ENCODE peak calls at places on chromosomes 2 and 18, in four cellular contexts. One of them, this sample, is unnamed.

GRCh38 chr2:159713691-159714585 is 1.6 kb downstream of the MARCHF7 start:
- DNase-seq in A172: peak
- DNase-seq in AG20443: peak
- DNase-seq in activated naive CD4-positive, alpha-beta T cell treated with anti-CD3 and anti-CD28 coated beads for 36 hours: no peak
- DNase-seq in this sample: peak

GRCh38 chr2:239026711-239027430 is 179.0 kb downstream of the TWIST2 start:
- DNase-seq in AG20443: no peak
- DNase-seq in A172: no peak
- DNase-seq in activated naive CD4-positive, alpha-beta T cell treated with anti-CD3 and anti-CD28 coated beads for 36 hours: no peak
- DNase-seq in this sample: no peak

GRCh38 chr2:235390108-235390815 is 103.6 kb upstream of the AGAP1 start:
- DNase-seq in activated naive CD4-positive, alpha-beta T cell treated with anti-CD3 and anti-CD28 coated beads for 36 hours: peak
- DNase-seq in A172: peak
- DNase-seq in AG20443: no peak
- DNase-seq in this sample: peak

GRCh38 chr2:174004900-174005605 is 39.9 kb upstream of the SP3 start:
- DNase-seq in activated naive CD4-positive, alpha-beta T cell treated with anti-CD3 and anti-CD28 coated beads for 36 hours: peak
- DNase-seq in A172: peak
- DNase-seq in AG20443: peak
- DNase-seq in this sample: no peak

GRCh38 chr18:69948919-69949537 is 1.4 kb upstream of the CD226 start:
- DNase-seq in AG20443: no peak
- DNase-seq in activated naive CD4-positive, alpha-beta T cell treated with anti-CD3 and anti-CD28 coated beads for 36 hours: peak
- DNase-seq in A172: no peak
- DNase-seq in this sample: no peak

GRCh38 chr2:108987111-108987510 is 1.9 kb downstream of the EDAR start:
- DNase-seq in A172: no peak
- DNase-seq in AG20443: no peak
- DNase-seq in activated naive CD4-positive, alpha-beta T cell treated with anti-CD3 and anti-CD28 coated beads for 36 hours: peak
- DNase-seq in this sample: no peak

GRCh38 chr2:121279476-121279875 is 5.5 kb downstream of the TFCP2L1 start:
- DNase-seq in A172: no peak
- DNase-seq in activated naive CD4-positive, alpha-beta T cell treated with anti-CD3 and anti-CD28 coated beads for 36 hours: no peak
- DNase-seq in AG20443: no peak
- DNase-seq in this sample: no peak

GRCh38 chr2:219129589-219129988 is 31.0 kb downstream of the NHEJ1 start:
- DNase-seq in activated naive CD4-positive, alpha-beta T cell treated with anti-CD3 and anti-CD28 coated beads for 36 hours: no peak
- DNase-seq in AG20443: no peak
- DNase-seq in A172: no peak
- DNase-seq in this sample: no peak

GRCh38 chr2:23349508-23349907 is 35.5 kb upstream of the KLHL29 start:
- DNase-seq in A172: no peak
- DNase-seq in activated naive CD4-positive, alpha-beta T cell treated with anti-CD3 and anti-CD28 coated beads for 36 hours: no peak
- DNase-seq in AG20443: no peak
- DNase-seq in this sample: no peak

GRCh38 chr2:170244555-170244954 is 66.6 kb downstream of the MYO3B start:
- DNase-seq in A172: no peak
- DNase-seq in activated naive CD4-positive, alpha-beta T cell treated with anti-CD3 and anti-CD28 coated beads for 36 hours: no peak
- DNase-seq in AG20443: no peak
- DNase-seq in this sample: no peak

GRCh38 chr2:239593965-239594771 is 193.3 kb upstream of the HDAC4 start:
- DNase-seq in A172: no peak
- DNase-seq in AG20443: no peak
- DNase-seq in activated naive CD4-positive, alpha-beta T cell treated with anti-CD3 and anti-CD28 coated beads for 36 hours: no peak
- DNase-seq in this sample: no peak

GRCh38 chr2:222752731-222753130 is 81.3 kb downstream of the MOGAT1 start:
- DNase-seq in activated naive CD4-positive, alpha-beta T cell treated with anti-CD3 and anti-CD28 coated beads for 36 hours: no peak
- DNase-seq in A172: no peak
- DNase-seq in AG20443: no peak
- DNase-seq in this sample: no peak

GRCh38 chr2:437772-438393 is 150.0 kb upstream of the ALKAL2 start:
- DNase-seq in AG20443: no peak
- DNase-seq in A172: no peak
- DNase-seq in activated naive CD4-positive, alpha-beta T cell treated with anti-CD3 and anti-CD28 coated beads for 36 hours: peak
- DNase-seq in this sample: no peak

GRCh38 chr2:180656455-180656847 is 324.0 kb upstream of the UBE2E3 start:
- DNase-seq in A172: peak
- DNase-seq in AG20443: peak
- DNase-seq in activated naive CD4-positive, alpha-beta T cell treated with anti-CD3 and anti-CD28 coated beads for 36 hours: no peak
- DNase-seq in this sample: peak

GRCh38 chr2:174117951-174118930 is 130.1 kb downstream of the OLA1 start:
- DNase-seq in A172: peak
- DNase-seq in activated naive CD4-positive, alpha-beta T cell treated with anti-CD3 and anti-CD28 coated beads for 36 hours: no peak
- DNase-seq in AG20443: peak
- DNase-seq in this sample: peak

This sample was measured in stromal cell of bone marrow.